ENCODE peak calls at places on chromosomes 11 and 22, in five cellular contexts. K is NCI-H2081, C is SW 1271, R is amniotic stem cell, F is GM23248. J is an unnamed sample.

GRCh38 chr11:61699737-61700160 is 19.6 kb downstream of the DAGLA start:
- DNase-seq in R (no peak), C (no peak), K (peak), F (no peak), J (no peak)

GRCh38 chr11:120867531-120867930 is 156.4 kb upstream of the TBCEL start:
- DNase-seq in K (no peak), F (no peak), C (no peak), R (no peak), J (no peak)

GRCh38 chr22:40043086-40043485 is 48.3 kb downstream of the FAM83F start:
- DNase-seq in F (peak), C (no peak), K (no peak), R (no peak), J (peak)

GRCh38 chr11:10575999-10576398 is 7.5 kb upstream of the LYVE1 start:
- DNase-seq in F (no peak), K (no peak), C (no peak), R (no peak), J (no peak)

GRCh38 chr11:88179966-88180629 is 4.9 kb upstream of the RAB38 start:
- DNase-seq in K (no peak), C (no peak), F (peak), R (no peak), J (peak)

GRCh38 chr11:133913761-133914160 is 43.0 kb downstream of the IGSF9B start:
- DNase-seq in F (no peak), C (no peak), R (no peak), K (no peak), J (no peak)

GRCh38 chr11:130592056-130592455 is 143.6 kb downstream of the ADAMTS15 start:
- DNase-seq in F (peak), R (no peak), C (no peak), K (no peak), J (peak)

GRCh38 chr22:49936018-49936972 is 17.9 kb downstream of the CRELD2 start:
- DNase-seq in K (peak), R (peak), F (peak), C (no peak), J (peak)

GRCh38 chr11:6095798-6096197 is 11.7 kb upstream of the OR56B4 start:
- DNase-seq in K (no peak), C (no peak), F (no peak), R (no peak), J (no peak)

GRCh38 chr11:533049-533585 is 2.3 kb downstream of the HRAS start:
- DNase-seq in F (no peak), C (no peak), K (no peak), R (no peak), J (no peak)

GRCh38 chr11:59141673-59142460 is 789 bp upstream of the FAM111A start:
- DNase-seq in R (peak), K (no peak), F (peak), C (no peak), J (peak)

GRCh38 chr11:26976389-26976788 is 17.5 kb upstream of the FIBIN start:
- DNase-seq in R (peak), C (no peak), K (no peak), F (peak), J (peak)

GRCh38 chr11:126930100-126930841 is 70.3 kb downstream of the KIRREL3 start:
- DNase-seq in K (no peak), F (peak), C (no peak), R (no peak), J (no peak)

GRCh38 chr11:1178201-1178885 is 20.6 kb downstream of the MUC5AC start:
- DNase-seq in F (no peak), C (no peak), K (no peak), R (no peak), J (no peak)

GRCh38 chr11:73273246-73273890 is 1.2 kb downstream of the P2RY6 start:
- DNase-seq in C (no peak), R (no peak), K (no peak), F (no peak), J (no peak)

GRCh38 chr11:2582958-2583604 is 116.7 kb downstream of the KCNQ1OT1 start:
- DNase-seq in R (no peak), C (no peak), F (no peak), K (no peak), J (no peak)

GRCh38 chr11:115912484-115912945 is 408.3 kb upstream of the CADM1 start:
- DNase-seq in R (no peak), K (peak), F (no peak), C (no peak), J (no peak)

GRCh38 chr22:40182231-40182835 is 4.6 kb downstream of the TNRC6B start:
- DNase-seq in K (no peak), F (peak), R (no peak), C (no peak), J (peak)

GRCh38 chr22:44291265-44292006 is 21.3 kb downstream of the SHISAL1 start:
- DNase-seq in C (no peak), F (peak), R (no peak), K (no peak), J (no peak)

GRCh38 chr22:22015631-22016030 is 33.0 kb upstream of the TOP3B start:
- DNase-seq in R (no peak), C (no peak), F (no peak), K (no peak), J (no peak)

GRCh38 chr11:2527621-2528291 is 82.9 kb downstream of the KCNQ1 start:
- DNase-seq in K (no peak), C (no peak), R (no peak), F (no peak), J (no peak)

GRCh38 chr11:11028017-11028692 is 170.3 kb upstream of the ZBED5 start:
- DNase-seq in F (peak), R (no peak), C (no peak), K (peak), J (peak)

GRCh38 chr22:32475428-32476010 is 908 bp downstream of the FBXO7 start:
- DNase-seq in C (no peak), R (no peak), F (peak), K (no peak), J (peak)

GRCh38 chr11:116172156-116172555 is 600.6 kb downstream of the BUD13 start:
- DNase-seq in F (no peak), R (no peak), C (no peak), K (no peak), J (no peak)

GRCh38 chr11:94521684-94522083 is 9.4 kb downstream of the C11orf97 start:
- DNase-seq in C (no peak), K (no peak), R (peak), F (peak), J (peak)

GRCh38 chr11:86459682-86460460 is 85.2 kb downstream of the CCDC81 start:
- DNase-seq in C (peak), F (peak), K (no peak), R (peak), J (peak)

GRCh38 chr11:7642747-7643146 is 30.6 kb downstream of the CYB5R2 start:
- DNase-seq in R (no peak), K (no peak), F (no peak), C (no peak), J (no peak)

GRCh38 chr11:19770277-19770676 is 57.6 kb downstream of the NAV2 start:
- DNase-seq in R (no peak), C (no peak), F (no peak), K (no peak), J (no peak)

GRCh38 chr22:17785185-17786184 is 11.2 kb upstream of the BID start:
- DNase-seq in C (no peak), F (peak), R (no peak), K (no peak), J (no peak)

GRCh38 chr11:116258821-116259220 is 514.0 kb downstream of the BUD13 start:
- DNase-seq in K (no peak), F (no peak), C (no peak), R (no peak), J (no peak)

GRCh38 chr11:1472180-1473005 is 14.2 kb downstream of the MOB2 start:
- DNase-seq in F (no peak), R (no peak), K (no peak), C (no peak), J (no peak)

J was measured in fibroblast of the aortic adventitia.